ENCODE peak calls at places on chromosomes 12 and 14, in eight cellular contexts. P, Z, K, L, X, S, W and Y are unnamed samples.

GRCh38 chr14:68817513-68818212 is 24.8 kb upstream of the ZFP36L1 start:
- DNase-seq in X (no peak), L (no peak), Z (no peak), S (no peak), P (no peak), W (no peak), K (no peak), Y (no peak)

GRCh38 chr14:20989787-20990600 is at the start of gene METTL17:
- DNase-seq in W (peak; percentile 87), X (peak; percentile 98), S (peak; percentile 94), L (peak; percentile 64), Z (peak; percentile 97), P (peak; percentile 74), K (peak; percentile 93), Y (peak; percentile 96)

GRCh38 chr12:8554451-8555195 is 13.9 kb upstream of the CLEC4E start:
- DNase-seq in Z (peak; percentile 30), L (no peak), P (no peak), X (peak; percentile 12), K (no peak), W (no peak), S (no peak), Y (no peak)

GRCh38 chr12:121826318-121826954 is 22.6 kb downstream of the SETD1B start:
- DNase-seq in L (no peak), S (no peak), P (no peak), K (no peak), X (no peak), Z (no peak), W (no peak), Y (no peak)

GRCh38 chr12:57180321-57180989 is 33.0 kb upstream of the LRP1-AS start:
- DNase-seq in X (no peak), W (no peak), P (no peak), S (no peak), L (no peak), K (no peak), Z (no peak), Y (no peak)

GRCh38 chr14:90406384-90406798 is 9.6 kb downstream of the CALM1 start:
- DNase-seq in L (no peak), K (no peak), X (no peak), P (no peak), Z (no peak), W (no peak), S (no peak), Y (no peak)

GRCh38 chr12:24039113-24039525 is 89.6 kb upstream of the SOX5 start:
- DNase-seq in S (no peak), K (no peak), X (peak; percentile 5), W (no peak), Z (peak; percentile 99), L (no peak), P (no peak), Y (no peak)

GRCh38 chr14:96380735-96381134 is 11.2 kb upstream of the AK7 start:
- DNase-seq in Z (no peak), W (no peak), S (no peak), K (no peak), P (no peak), L (no peak), X (no peak), Y (no peak)

GRCh38 chr12:12686472-12686871 is 9.5 kb downstream of the GPR19 start:
- DNase-seq in X (no peak), K (no peak), S (no peak), Z (peak; percentile 35), L (no peak), P (no peak), W (no peak), Y (no peak)

GRCh38 chr14:32711103-32711680 is 227.5 kb upstream of the NPAS3 start:
- DNase-seq in K (peak; percentile 6), L (no peak), W (no peak), Z (peak; percentile 61), X (peak; percentile 32), P (no peak), S (no peak), Y (peak; percentile 25)

GRCh38 chr12:66467932-66468331 is 165.6 kb downstream of the HELB start:
- DNase-seq in L (no peak), W (no peak), P (no peak), K (peak; percentile 46), Z (peak; percentile 10), S (no peak), X (peak; percentile 36), Y (peak; percentile 10)

DNA sequence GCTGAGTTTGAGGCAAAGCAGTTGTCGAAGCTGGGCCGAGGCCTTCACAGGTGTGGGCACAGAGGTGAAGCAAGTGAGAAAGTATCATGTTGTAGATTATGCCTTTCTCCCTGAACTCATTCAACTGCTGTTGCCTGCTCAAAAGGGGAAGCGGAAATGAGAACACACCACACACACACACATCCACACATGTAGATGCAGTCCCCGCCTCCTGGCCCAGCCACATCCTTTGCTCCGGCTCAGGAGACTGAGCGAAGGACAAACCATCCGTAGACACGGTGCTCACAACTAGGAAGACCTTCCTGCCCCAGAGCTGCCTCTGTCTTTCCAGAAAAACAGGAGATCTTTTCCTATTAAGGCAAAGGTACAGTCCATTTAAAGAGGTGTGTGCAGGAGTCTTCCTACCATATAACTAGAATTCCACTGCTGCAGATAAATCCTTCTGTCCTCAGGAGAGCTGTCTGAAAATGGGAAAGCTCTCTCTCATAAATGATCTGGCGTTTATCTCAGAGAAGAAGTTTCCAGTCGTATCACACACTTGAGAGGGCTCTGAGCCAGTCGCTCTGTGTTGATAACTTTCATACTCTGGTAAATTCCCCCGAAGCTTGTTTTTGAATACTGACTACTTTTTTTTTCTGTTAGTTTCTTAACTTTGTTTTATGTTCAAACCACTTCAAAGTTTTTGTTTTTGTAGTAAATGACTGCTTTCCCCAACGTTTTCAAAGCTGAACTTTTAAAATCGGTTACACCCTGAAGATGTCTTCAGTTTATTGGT is at the start of gene TESPA1:
- DNase-seq in S (no peak), P (peak; percentile 80), K (no peak), Z (peak; percentile 5), X (no peak), L (peak; percentile 55), W (peak; percentile 53), Y (peak; percentile 95)
- H3K4me3 ChIP-seq in S (no peak within 1 kb of the TSS), P (peak within 1 kb of the TSS; percentile 59), K (no peak within 1 kb of the TSS), Z (no peak within 1 kb of the TSS), X (no peak within 1 kb of the TSS), L (peak within 1 kb of the TSS; percentile 67), W (no peak within 1 kb of the TSS), Y (peak within 1 kb of the TSS; percentile 85)

GRCh38 chr12:91181053-91181452 is 1.6 kb downstream of the DCN start:
- DNase-seq in X (no peak), L (no peak), W (no peak), P (no peak), Z (peak; percentile 63), S (no peak), K (no peak), Y (no peak)

GRCh38 chr12:91185437-91185836 is 2.8 kb upstream of the DCN start:
- DNase-seq in L (no peak), K (no peak), S (no peak), W (no peak), X (no peak), Z (no peak), P (no peak), Y (no peak)

GRCh38 chr12:91180577-91180976 is 2.0 kb downstream of the DCN start:
- DNase-seq in X (no peak), L (no peak), K (no peak), P (no peak), W (no peak), Z (peak; percentile 94), S (no peak), Y (no peak)

GRCh38 chr12:91183565-91183964 is 948 bp upstream of the DCN start:
- DNase-seq in X (no peak), K (no peak), P (no peak), L (no peak), Z (no peak), S (no peak), W (no peak), Y (no peak)

GRCh38 chr12:91182664-91183455 is at the start of gene DCN:
- DNase-seq in S (no peak), K (no peak), W (no peak), X (no peak), P (no peak), L (no peak), Z (peak; percentile 76), Y (no peak)
- H3K4me3 ChIP-seq in S (peak within 1 kb of the TSS; percentile 16), K (no peak within 1 kb of the TSS), W (no peak within 1 kb of the TSS), X (no peak within 1 kb of the TSS), P (no peak within 1 kb of the TSS), L (no peak within 1 kb of the TSS), Z (peak within 1 kb of the TSS; percentile 51), Y (no peak within 1 kb of the TSS)

GRCh38 chr14:83607682-83608081 is 1922.3 kb upstream of the FLRT2 start:
- DNase-seq in W (no peak), K (no peak), P (no peak), Z (no peak), X (no peak), L (no peak), S (no peak), Y (no peak)
- H3K4me3 ChIP-seq in W (no peak overlapping the region), K (no peak overlapping the region), P (no peak overlapping the region), Z (no peak overlapping the region), X (no peak overlapping the region), L (no peak overlapping the region), S (no peak overlapping the region), Y (no peak overlapping the region)

GRCh38 chr12:6554168-6554989 is 1.5 kb downstream of the IFFO1 start:
- DNase-seq in K (peak; percentile 62), Z (peak; percentile 78), L (peak; percentile 41), X (peak; percentile 82), S (peak; percentile 90), W (peak; percentile 77), P (peak; percentile 56), Y (peak; percentile 60)
- H3K4me3 ChIP-seq in K (no peak overlapping the region), Z (peak overlapping the region; percentile 68), L (peak overlapping the region; percentile 92), X (no peak overlapping the region), S (peak overlapping the region; percentile 78), W (peak overlapping the region; percentile 94), P (peak overlapping the region; percentile 96), Y (peak overlapping the region; percentile 80)

GRCh38 chr14:73100334-73100733 is 36.0 kb upstream of the PSEN1 start:
- DNase-seq in W (no peak), P (no peak), S (no peak), X (no peak), K (no peak), Z (no peak), L (no peak), Y (no peak)
- H3K4me3 ChIP-seq in W (no peak overlapping the region), P (no peak overlapping the region), S (no peak overlapping the region), X (no peak overlapping the region), K (no peak overlapping the region), Z (no peak overlapping the region), L (no peak overlapping the region), Y (no peak overlapping the region)

GRCh38 chr14:103290494-103290893 is 43.5 kb upstream of the EIF5 start:
- DNase-seq in X (no peak), K (no peak), Z (no peak), P (no peak), W (no peak), L (no peak), S (no peak), Y (no peak)
- H3K4me3 ChIP-seq in X (no peak overlapping the region), K (no peak overlapping the region), Z (no peak overlapping the region), P (no peak overlapping the region), W (no peak overlapping the region), L (no peak overlapping the region), S (no peak overlapping the region), Y (no peak overlapping the region)

GRCh38 chr12:51424094-51424661 is 453 bp upstream of the SLC4A8 start:
- DNase-seq in Z (peak; percentile 4), S (no peak), K (no peak), L (no peak), X (no peak), P (no peak), W (no peak), Y (no peak)
- H3K4me3 ChIP-seq in Z (no peak overlapping the region), S (peak overlapping the region; percentile 74), K (no peak overlapping the region), L (peak overlapping the region; percentile 56), X (peak overlapping the region; percentile 65), P (peak overlapping the region; percentile 68), W (no peak overlapping the region), Y (peak overlapping the region; percentile 67)

GRCh38 chr14:61704554-61704953 is 9.2 kb downstream of the HIF1A start:
- DNase-seq in X (no peak), L (no peak), K (no peak), P (no peak), S (no peak), W (no peak), Z (no peak), Y (no peak)
- H3K4me3 ChIP-seq in X (peak overlapping the region; percentile 5), L (no peak overlapping the region), K (no peak overlapping the region), P (no peak overlapping the region), S (no peak overlapping the region), W (no peak overlapping the region), Z (peak overlapping the region; percentile 0), Y (no peak overlapping the region)